ENCODE peak calls at places on chromosomes 2 and 18, in seven cellular contexts. G is H9, D is IMR-90, U is neuronal stem cell, Q is trophoblast cell, A is H1, Y is mesendoderm. X is an unnamed sample.

GRCh38 chr2:69546646-69547045 is 96.9 kb downstream of the AAK1 start:
- DNase-seq in G (no peak), D (no peak), U (no peak), Q (no peak), A (no peak), Y (no peak), X (no peak)

GRCh38 chr2:26807788-26808460 is 22.1 kb downstream of the CENPA start:
- DNase-seq in G (no peak), D (peak), U (peak), Q (no peak), A (no peak), Y (peak), X (peak)

GRCh38 chr18:69956037-69956436 is 8.4 kb upstream of the CD226 start:
- DNase-seq in G (no peak), D (no peak), U (no peak), Q (no peak), A (no peak), Y (no peak), X (peak)

GRCh38 chr2:205883965-205884364 is 201.7 kb downstream of the NRP2 start:
- DNase-seq in G (no peak), D (no peak), U (no peak), Q (no peak), A (no peak), Y (no peak), X (no peak)

GRCh38 chr2:12300019-12300602 is 416.6 kb upstream of the TRIB2 start:
- DNase-seq in G (no peak), D (peak), U (no peak), Q (no peak), A (no peak), Y (no peak), X (no peak)

GRCh38 chr2:24793752-24794477 is 690 bp downstream of the CENPO start:
- DNase-seq in G (peak), D (peak), U (peak), Q (peak), A (no peak), Y (peak), X (peak)

GRCh38 chr2:5693288-5694015 is 1.3 kb downstream of the SOX11 start:
- DNase-seq in G (peak), D (peak), U (no peak), Q (no peak), A (peak), Y (peak), X (peak)

GRCh38 chr2:210310550-210310949 is 4.4 kb downstream of the MYL1 start:
- DNase-seq in G (no peak), D (no peak), U (no peak), Q (no peak), A (no peak), Y (no peak), X (no peak)

GRCh38 chr2:235960716-235961640 is 207.2 kb downstream of the GBX2 start:
- DNase-seq in G (no peak), D (no peak), U (no peak), Q (no peak), A (no peak), Y (no peak), X (no peak)

GRCh38 chr2:51224790-51225189 is 192.9 kb upstream of the NRXN1 start:
- DNase-seq in G (no peak), D (no peak), U (no peak), Q (no peak), A (no peak), Y (no peak), X (no peak)

GRCh38 chr2:190722825-190723224 is 73.9 kb downstream of the NAB1 start:
- DNase-seq in G (no peak), D (no peak), U (no peak), Q (no peak), A (no peak), Y (no peak), X (no peak)
- H4K8ac ChIP-seq in G (no peak), D (no peak), U (no peak), Q (no peak), A (no peak), Y (no peak), X (no peak)

GRCh38 chr2:31736695-31737454 is 156.1 kb upstream of the SRD5A2 start:
- DNase-seq in G (no peak), D (no peak), U (no peak), Q (no peak), A (no peak), Y (no peak), X (no peak)
- H4K8ac ChIP-seq in G (no peak), D (no peak), U (no peak), Q (no peak), A (no peak), Y (no peak), X (no peak)

GRCh38 chr18:23107718-23108117 is 27.6 kb upstream of the CABLES1 start:
- DNase-seq in G (no peak), D (peak), U (no peak), Q (no peak), A (no peak), Y (no peak), X (peak)
- H4K8ac ChIP-seq in G (no peak), D (peak), U (no peak), Q (no peak), A (no peak), Y (no peak), X (no peak)

DNA sequence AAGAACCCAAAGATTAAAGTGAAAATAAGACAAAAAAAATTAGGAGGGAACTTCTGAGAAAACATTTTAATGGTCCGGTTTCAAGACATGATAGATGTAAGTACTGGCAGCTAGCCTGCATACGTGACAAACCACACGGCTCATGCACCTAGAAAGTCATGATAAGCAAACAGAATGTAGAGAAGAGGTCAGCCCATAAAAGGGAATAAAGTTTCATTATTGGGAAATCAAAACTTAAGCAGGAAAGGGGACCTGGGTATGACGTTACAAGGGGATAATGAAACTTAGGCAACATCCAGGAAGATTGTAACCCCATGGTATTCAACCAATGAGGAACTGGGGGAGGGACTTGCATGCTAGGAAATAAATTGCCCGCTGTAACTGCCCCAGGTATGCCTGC is 1679.1 kb downstream of the SUCLG1 start:
- DNase-seq in G (no peak), D (no peak), U (no peak), Q (no peak), A (no peak), Y (no peak), X (no peak)
- H4K8ac ChIP-seq in G (no peak), D (no peak), U (no peak), Q (no peak), A (no peak), Y (no peak), X (no peak)

GRCh38 chr2:148058641-148059040 is 37.8 kb downstream of the MBD5 start:
- DNase-seq in G (no peak), D (peak), U (no peak), Q (no peak), A (no peak), Y (no peak), X (no peak)
- H4K8ac ChIP-seq in G (no peak), D (no peak), U (no peak), Q (no peak), A (no peak), Y (no peak), X (no peak)

DNA sequence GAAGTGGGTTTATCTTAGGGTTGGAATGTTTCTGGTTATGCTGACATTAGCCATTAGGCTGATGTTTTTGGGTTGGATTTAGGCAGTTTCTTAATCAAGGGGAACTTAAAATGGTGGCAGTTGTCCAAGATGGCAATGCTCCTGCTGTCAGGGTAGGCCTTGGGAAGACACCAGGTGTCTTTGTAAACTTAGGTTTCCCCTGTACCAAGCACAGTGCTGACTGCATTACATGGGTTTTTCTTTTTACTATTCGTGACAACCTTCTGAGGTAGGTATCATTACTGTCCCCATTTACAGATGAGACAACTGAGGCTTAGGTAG is 528 bp upstream of the ATG16L1 start:
- DNase-seq in G (no peak), D (no peak), U (no peak), Q (no peak), A (no peak), Y (no peak), X (no peak)
- H4K8ac ChIP-seq in G (no peak), D (peak), U (no peak), Q (peak), A (no peak), Y (no peak), X (peak)

GRCh38 chr2:214376631-214377624 is 33.9 kb upstream of the VWC2L start:
- DNase-seq in G (no peak), D (peak), U (no peak), Q (no peak), A (no peak), Y (no peak), X (peak)

GRCh38 chr2:214382229-214382628 is 28.6 kb upstream of the VWC2L start:
- DNase-seq in G (no peak), D (peak), U (no peak), Q (no peak), A (no peak), Y (no peak), X (no peak)

GRCh38 chr2:214379227-214379626 is 31.6 kb upstream of the VWC2L start:
- DNase-seq in G (no peak), D (peak), U (no peak), Q (no peak), A (no peak), Y (no peak), X (no peak)

GRCh38 chr2:214378455-214379103 is 32.3 kb upstream of the VWC2L start:
- DNase-seq in G (peak), D (no peak), U (no peak), Q (no peak), A (no peak), Y (peak), X (no peak)
- H4K8ac ChIP-seq in G (no peak), D (no peak), U (no peak), Q (no peak), A (no peak), Y (no peak), X (no peak)

GRCh38 chr2:107430596-107431266 is 396.0 kb upstream of the RGPD4 start:
- DNase-seq in G (no peak), D (no peak), U (no peak), Q (peak), A (no peak), Y (no peak), X (no peak)
- H4K8ac ChIP-seq in G (no peak), D (no peak), U (no peak), Q (no peak), A (no peak), Y (no peak), X (no peak)